ENCODE peak calls at places on chromosomes 3 and 15, in seven cellular contexts. One of them, this sample, is unnamed.

GRCh38 chr15:72141171-72142084 is 23.2 kb downstream of the SENP8 start:
- DNase-seq in HCT116: no peak
- DNase-seq in GM12878: peak
- DNase-seq in SK-N-SH: no peak
- DNase-seq in K562: no peak
- DNase-seq in HepG2: peak
- DNase-seq in H1: no peak
- DNase-seq in this sample: no peak

GRCh38 chr15:49145651-49146609 is 9.5 kb downstream of the COPS2 start:
- DNase-seq in HCT116: peak
- DNase-seq in GM12878: no peak
- DNase-seq in SK-N-SH: peak
- DNase-seq in K562: peak
- DNase-seq in HepG2: peak
- DNase-seq in H1: no peak
- DNase-seq in this sample: peak

GRCh38 chr3:182682263-182683229 is 110.8 kb upstream of the ATP11B start:
- DNase-seq in HCT116: no peak
- DNase-seq in GM12878: peak
- DNase-seq in SK-N-SH: peak
- DNase-seq in K562: peak
- DNase-seq in HepG2: peak
- DNase-seq in H1: peak
- DNase-seq in this sample: peak

GRCh38 chr3:129226374-129226773 is 23.0 kb upstream of the COPG1 start:
- DNase-seq in HCT116: peak
- DNase-seq in GM12878: no peak
- DNase-seq in SK-N-SH: peak
- DNase-seq in K562: peak
- DNase-seq in HepG2: no peak
- DNase-seq in H1: no peak
- DNase-seq in this sample: peak

GRCh38 chr3:32238027-32238815 is at the start of gene CMTM8:
- DNase-seq in HCT116: no peak
- DNase-seq in GM12878: no peak
- DNase-seq in SK-N-SH: peak
- DNase-seq in K562: peak
- DNase-seq in HepG2: peak
- DNase-seq in H1: peak
- DNase-seq in this sample: peak

GRCh38 chr3:50519471-50520089 is 16.1 kb upstream of the CACNA2D2 start:
- DNase-seq in HCT116: peak
- DNase-seq in GM12878: no peak
- DNase-seq in SK-N-SH: peak
- DNase-seq in K562: peak
- DNase-seq in HepG2: peak
- DNase-seq in H1: peak
- DNase-seq in this sample: peak

GRCh38 chr3:108130705-108131104 is 39.9 kb upstream of the CD47 start:
- DNase-seq in HCT116: no peak
- DNase-seq in GM12878: no peak
- DNase-seq in SK-N-SH: no peak
- DNase-seq in K562: no peak
- DNase-seq in HepG2: no peak
- DNase-seq in H1: no peak
- DNase-seq in this sample: no peak

GRCh38 chr15:61796056-61796455 is 264.2 kb downstream of the VPS13C start:
- DNase-seq in HCT116: no peak
- DNase-seq in GM12878: no peak
- DNase-seq in SK-N-SH: no peak
- DNase-seq in K562: no peak
- DNase-seq in HepG2: no peak
- DNase-seq in H1: no peak
- DNase-seq in this sample: no peak

GRCh38 chr15:82909080-82909815 is 43.3 kb downstream of the HOMER2 start:
- DNase-seq in HCT116: no peak
- DNase-seq in GM12878: no peak
- DNase-seq in SK-N-SH: no peak
- DNase-seq in K562: no peak
- DNase-seq in HepG2: no peak
- DNase-seq in H1: no peak
- DNase-seq in this sample: no peak

GRCh38 chr15:71708741-71709140 is 101.6 kb upstream of the NR2E3 start:
- DNase-seq in HCT116: no peak
- DNase-seq in GM12878: no peak
- DNase-seq in SK-N-SH: no peak
- DNase-seq in K562: no peak
- DNase-seq in HepG2: no peak
- DNase-seq in H1: no peak
- DNase-seq in this sample: no peak

GRCh38 chr3:132623646-132624045 is 26.6 kb downstream of the ACKR4 start:
- DNase-seq in HCT116: no peak
- DNase-seq in GM12878: no peak
- DNase-seq in SK-N-SH: no peak
- DNase-seq in K562: no peak
- DNase-seq in HepG2: no peak
- DNase-seq in H1: no peak
- DNase-seq in this sample: no peak

GRCh38 chr3:167110906-167111305 is 269.2 kb downstream of the ZBBX start:
- DNase-seq in HCT116: no peak
- DNase-seq in GM12878: no peak
- DNase-seq in SK-N-SH: no peak
- DNase-seq in K562: no peak
- DNase-seq in HepG2: no peak
- DNase-seq in H1: no peak
- DNase-seq in this sample: no peak

GRCh38 chr15:67120839-67121540 is 55.6 kb downstream of the SMAD3 start:
- DNase-seq in HCT116: no peak
- DNase-seq in GM12878: peak
- DNase-seq in SK-N-SH: peak
- DNase-seq in K562: peak
- DNase-seq in HepG2: no peak
- DNase-seq in H1: no peak
- DNase-seq in this sample: no peak

GRCh38 chr3:140117111-140117526 is 182.1 kb downstream of the CLSTN2 start:
- DNase-seq in HCT116: no peak
- DNase-seq in GM12878: no peak
- DNase-seq in SK-N-SH: no peak
- DNase-seq in K562: no peak
- DNase-seq in HepG2: no peak
- DNase-seq in H1: no peak
- DNase-seq in this sample: peak

GRCh38 chr15:89451846-89452245 is 44.5 kb downstream of the RHCG start:
- DNase-seq in HCT116: no peak
- DNase-seq in GM12878: no peak
- DNase-seq in SK-N-SH: no peak
- DNase-seq in K562: no peak
- DNase-seq in HepG2: no peak
- DNase-seq in H1: no peak
- DNase-seq in this sample: no peak

GRCh38 chr3:49013738-49014660 is 4.4 kb downstream of the DALRD3 start:
- DNase-seq in HCT116: no peak
- DNase-seq in GM12878: no peak
- DNase-seq in SK-N-SH: peak
- DNase-seq in K562: no peak
- DNase-seq in HepG2: peak
- DNase-seq in H1: peak
- DNase-seq in this sample: no peak

GRCh38 chr3:106229495-106230278 is 360.9 kb upstream of the CBLB start:
- DNase-seq in HCT116: no peak
- DNase-seq in GM12878: no peak
- DNase-seq in SK-N-SH: no peak
- DNase-seq in K562: no peak
- DNase-seq in HepG2: no peak
- DNase-seq in H1: no peak
- DNase-seq in this sample: no peak

DNA sequence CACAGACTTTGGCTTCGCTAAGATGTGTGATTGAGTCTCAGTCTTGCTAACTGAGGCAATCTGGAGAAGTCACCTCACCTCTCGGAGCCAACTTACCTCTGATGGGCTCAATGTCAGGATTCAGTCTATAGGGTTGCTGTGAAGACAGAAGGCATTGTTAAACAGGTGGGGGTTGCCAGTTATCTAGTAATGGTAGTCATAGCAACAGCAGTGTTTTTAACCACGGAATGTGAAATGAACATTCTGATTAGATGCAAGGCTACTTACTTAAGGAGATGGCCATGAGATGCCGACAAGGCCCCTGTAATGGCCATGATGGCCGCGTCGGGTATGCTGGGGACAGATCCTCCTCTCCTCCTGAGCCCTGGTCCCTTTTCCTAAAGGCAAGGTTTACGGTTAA is 243.1 kb downstream of the GABRG3 start:
- DNase-seq in HCT116: no peak
- DNase-seq in GM12878: no peak
- DNase-seq in SK-N-SH: no peak
- DNase-seq in K562: no peak
- DNase-seq in HepG2: no peak
- DNase-seq in H1: no peak
- DNase-seq in this sample: no peak
- TF ChIP-seq JUND in HCT116: no peak
- TF ChIP-seq JUND in GM12878: no peak
- TF ChIP-seq JUND in SK-N-SH: no peak
- TF ChIP-seq JUND in K562: no peak
- TF ChIP-seq JUND in HepG2: no peak
- TF ChIP-seq JUND in H1: no peak
- TF ChIP-seq JUND in this sample: no peak

DNA sequence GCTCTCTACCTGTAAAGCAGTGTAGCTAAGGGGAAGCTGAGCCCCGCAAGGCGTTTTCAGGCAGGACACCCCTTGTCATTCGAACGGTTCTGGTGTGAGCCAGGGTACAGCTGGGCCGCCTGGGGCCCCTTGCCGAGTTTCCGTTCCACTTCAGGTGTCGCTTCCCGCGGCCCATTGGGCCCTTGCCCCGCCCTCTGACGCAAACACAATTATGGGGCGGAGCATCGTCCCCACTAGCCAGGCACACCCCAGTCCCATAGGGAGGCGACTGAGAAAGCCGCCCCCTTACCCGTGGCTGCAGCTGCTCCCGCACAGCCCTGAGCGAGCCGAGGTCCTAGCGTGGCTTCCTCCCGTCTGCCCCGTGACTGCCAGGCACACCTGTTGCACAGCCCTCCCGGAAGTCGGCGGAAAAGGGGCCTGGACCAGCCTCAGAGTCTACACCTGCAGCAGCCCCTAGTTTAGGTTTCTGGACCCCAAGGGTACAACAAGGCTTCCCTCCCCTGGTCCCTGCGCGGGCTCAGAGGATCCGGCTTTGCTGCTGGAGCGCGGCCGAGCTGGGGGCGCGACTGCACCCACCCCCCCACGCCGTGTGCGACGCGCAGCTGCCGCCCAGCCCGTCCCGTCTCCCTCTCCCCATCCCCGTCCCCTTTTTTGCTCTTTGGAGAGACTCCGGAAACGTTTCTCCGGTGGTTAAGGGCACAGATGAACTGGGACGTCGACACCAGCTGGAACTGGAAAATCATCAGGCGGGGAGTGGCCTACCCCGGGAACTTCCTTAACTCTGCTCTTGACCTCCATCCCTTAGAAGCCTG is at the start of gene PLSCR2:
- DNase-seq in HCT116: no peak
- DNase-seq in GM12878: peak
- DNase-seq in SK-N-SH: peak
- DNase-seq in K562: peak
- DNase-seq in HepG2: no peak
- DNase-seq in H1: peak
- DNase-seq in this sample: peak
- TF ChIP-seq JUND in HCT116: no peak
- TF ChIP-seq JUND in GM12878: no peak
- TF ChIP-seq JUND in SK-N-SH: no peak
- TF ChIP-seq JUND in K562: no peak
- TF ChIP-seq JUND in HepG2: no peak
- TF ChIP-seq JUND in H1: no peak
- TF ChIP-seq JUND in this sample: no peak

DNA sequence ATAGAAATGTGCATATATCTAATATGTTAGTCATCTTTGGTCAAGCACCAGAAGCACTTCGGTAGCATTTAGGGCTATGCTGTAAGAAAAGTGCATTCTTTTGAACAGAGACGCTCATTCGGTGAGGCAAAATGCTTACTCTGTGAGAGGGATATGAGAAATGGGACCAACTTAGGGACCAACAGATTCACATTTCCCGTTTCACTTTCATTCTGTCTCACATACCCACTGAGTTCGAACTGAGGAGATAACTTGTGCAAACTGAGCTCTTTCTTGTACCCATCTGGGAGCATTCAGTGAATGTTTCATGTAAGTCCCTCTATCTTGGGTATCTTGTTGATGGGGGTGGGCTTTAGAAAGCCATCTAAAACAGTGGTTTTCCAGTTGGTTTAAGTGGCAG is 135.3 kb downstream of the FEZF2 start:
- DNase-seq in HCT116: no peak
- DNase-seq in GM12878: peak
- DNase-seq in SK-N-SH: no peak
- DNase-seq in K562: no peak
- DNase-seq in HepG2: no peak
- DNase-seq in H1: no peak
- DNase-seq in this sample: no peak
- TF ChIP-seq JUND in HCT116: no peak
- TF ChIP-seq JUND in GM12878: peak
- TF ChIP-seq JUND in SK-N-SH: no peak
- TF ChIP-seq JUND in K562: no peak
- TF ChIP-seq JUND in HepG2: no peak
- TF ChIP-seq JUND in H1: no peak
- TF ChIP-seq JUND in this sample: no peak

GRCh38 chr3:171456765-171457164 is 3.4 kb downstream of the TNIK start:
- DNase-seq in HCT116: no peak
- DNase-seq in GM12878: no peak
- DNase-seq in SK-N-SH: no peak
- DNase-seq in K562: no peak
- DNase-seq in HepG2: no peak
- DNase-seq in H1: no peak
- DNase-seq in this sample: no peak

GRCh38 chr3:171457263-171458055 is 2.7 kb downstream of the TNIK start:
- DNase-seq in HCT116: no peak
- DNase-seq in GM12878: no peak
- DNase-seq in SK-N-SH: no peak
- DNase-seq in K562: no peak
- DNase-seq in HepG2: no peak
- DNase-seq in H1: no peak
- DNase-seq in this sample: no peak

GRCh38 chr3:171458857-171459129 is 1.4 kb downstream of the TNIK start:
- DNase-seq in HCT116: no peak
- DNase-seq in GM12878: no peak
- DNase-seq in SK-N-SH: peak
- DNase-seq in K562: no peak
- DNase-seq in HepG2: no peak
- DNase-seq in H1: peak
- DNase-seq in this sample: no peak

GRCh38 chr3:171459130-171459941 is 869 bp downstream of the TNIK start:
- DNase-seq in HCT116: no peak
- DNase-seq in GM12878: no peak
- DNase-seq in SK-N-SH: peak
- DNase-seq in K562: peak
- DNase-seq in HepG2: no peak
- DNase-seq in H1: peak
- DNase-seq in this sample: peak

GRCh38 chr3:171458056-171458856 is 1.9 kb downstream of the TNIK start:
- DNase-seq in HCT116: no peak
- DNase-seq in GM12878: no peak
- DNase-seq in SK-N-SH: no peak
- DNase-seq in K562: no peak
- DNase-seq in HepG2: no peak
- DNase-seq in H1: no peak
- DNase-seq in this sample: no peak
- TF ChIP-seq JUND in HCT116: no peak
- TF ChIP-seq JUND in GM12878: no peak
- TF ChIP-seq JUND in SK-N-SH: no peak
- TF ChIP-seq JUND in K562: no peak
- TF ChIP-seq JUND in HepG2: no peak
- TF ChIP-seq JUND in H1: no peak
- TF ChIP-seq JUND in this sample: no peak

This sample was measured in T47D.